ENCODE peak calls at places on chromosome 14, in seven cellular contexts. C is body of pancreas, N is SJSA1, U is left ventricle myocardium inferior, X is K562, S is uterus, P is Caco-2. A is an unnamed sample. For H3K9me3, the result is how much of the 10 kb centered on the place peaks cover.

GRCh38 chr14:86683525-86683924 is 1153.6 kb downstream of the FLRT2 start:
- DNase-seq in C (no peak), N (no peak), U (no peak), X (no peak), S (no peak), P (no peak), A (no peak)

GRCh38 chr14:35956376-35957000 is 130.3 kb downstream of the BRMS1L start:
- DNase-seq in C (no peak), N (no peak), U (no peak), X (no peak), S (no peak), P (no peak), A (no peak)

GRCh38 chr14:88829188-88829587 is 4.7 kb downstream of the TTC8 start:
- DNase-seq in C (no peak), N (no peak), U (no peak), X (no peak), S (no peak), P (no peak), A (no peak)

GRCh38 chr14:20247651-20248246 is 8.7 kb downstream of the OR11H4 start:
- DNase-seq in C (no peak), N (no peak), U (no peak), X (peak), S (no peak), P (no peak), A (no peak)

GRCh38 chr14:24300326-24300980 is 803 bp downstream of the NOP9 start:
- DNase-seq in C (no peak), N (no peak), U (no peak), X (no peak), S (no peak), P (no peak), A (no peak)

GRCh38 chr14:80906946-80907345 is 34.6 kb downstream of the CEP128 start:
- DNase-seq in C (no peak), N (no peak), U (no peak), X (no peak), S (no peak), P (no peak), A (no peak)

GRCh38 chr14:24296341-24297157 is 3.0 kb downstream of the DHRS1 start:
- DNase-seq in C (peak), N (peak), U (peak), X (peak), S (peak), P (peak), A (peak)

GRCh38 chr14:34693228-34693939 is 21.0 kb downstream of the CFL2 start:
- DNase-seq in C (peak), N (no peak), U (peak), X (peak), S (no peak), P (peak), A (peak)

GRCh38 chr14:92877757-92878431 is 45.1 kb upstream of the CHGA start:
- DNase-seq in C (peak), N (no peak), U (peak), X (no peak), S (peak), P (no peak), A (peak)

GRCh38 chr14:94965551-94966339 is 191.6 kb downstream of the DICER1 start:
- DNase-seq in C (no peak), N (no peak), U (no peak), X (no peak), S (no peak), P (no peak), A (no peak)

GRCh38 chr14:61461808-61462275 is 140.5 kb downstream of the PRKCH start:
- DNase-seq in C (no peak), N (no peak), U (no peak), X (peak), S (no peak), P (no peak), A (no peak)

GRCh38 chr14:94074534-94074933 is 6.5 kb downstream of the DDX24 start:
- DNase-seq in C (no peak), N (no peak), U (no peak), X (no peak), S (no peak), P (no peak), A (no peak)

GRCh38 chr14:34355584-34356266 is 106.3 kb downstream of the SPTSSA start:
- DNase-seq in C (no peak), N (peak), U (no peak), X (no peak), S (peak), P (no peak), A (no peak)

GRCh38 chr14:35046751-35047536 is 872 bp downstream of the FAM177A1 start:
- DNase-seq in C (peak), N (no peak), U (no peak), X (no peak), S (peak), P (peak), A (peak)

GRCh38 chr14:22928237-22929103 is 706 bp downstream of the PRMT5 start:
- DNase-seq in C (no peak), N (no peak), U (no peak), X (no peak), S (no peak), P (no peak), A (no peak)

GRCh38 chr14:24364841-24365240 is 3.1 kb upstream of the NFATC4 start:
- DNase-seq in C (no peak), N (no peak), U (no peak), X (no peak), S (no peak), P (no peak), A (no peak)

GRCh38 chr14:105087308-105087962 is 22.2 kb upstream of the GPR132 start:
- DNase-seq in C (peak), N (peak), U (peak), X (peak), S (peak), P (peak), A (peak)

GRCh38 chr14:24368562-24369252 is 723 bp downstream of the NFATC4 start:
- DNase-seq in C (peak), N (peak), U (peak), X (peak), S (peak), P (no peak), A (no peak)

GRCh38 chr14:81125536-81125935 is 95.2 kb downstream of the GTF2A1 start:
- DNase-seq in C (no peak), N (no peak), U (no peak), X (no peak), S (no peak), P (no peak), A (no peak)

GRCh38 chr14:80364274-80364673 is 153.0 kb upstream of the DIO2 start:
- DNase-seq in C (no peak), N (no peak), U (no peak), X (no peak), S (no peak), P (no peak), A (no peak)

GRCh38 chr14:105167303-105168092 is 1.1 kb downstream of the JAG2 start:
- DNase-seq in C (peak), N (no peak), U (no peak), X (peak), S (no peak), P (no peak), A (no peak)

GRCh38 chr14:45249847-45250575 is 3.0 kb downstream of the MIS18BP1 start:
- DNase-seq in C (peak), N (no peak), U (no peak), X (no peak), S (peak), P (no peak), A (no peak)

GRCh38 chr14:101065246-101065645 is 161.7 kb upstream of the RTL1 start:
- DNase-seq in C (no peak), N (no peak), U (no peak), X (no peak), S (peak), P (peak), A (no peak)

GRCh38 chr14:40221428-40221827 is 789.2 kb upstream of the FBXO33 start:
- DNase-seq in C (no peak), N (no peak), U (no peak), X (no peak), S (no peak), P (no peak), A (no peak)

GRCh38 chr14:41349289-41349910 is 257.3 kb upstream of the LRFN5 start:
- DNase-seq in C (no peak), N (no peak), U (no peak), X (no peak), S (no peak), P (no peak), A (no peak)

GRCh38 chr14:68789798-68790655 is 2.8 kb downstream of the ZFP36L1 start:
- DNase-seq in C (peak), N (no peak), U (no peak), X (no peak), S (peak), P (no peak), A (peak)

GRCh38 chr14:36217732-36218131 is 41.2 kb upstream of the PTCSC3 start:
- DNase-seq in C (no peak), N (no peak), U (no peak), X (no peak), S (no peak), P (no peak), A (no peak)

GRCh38 chr14:40386433-40386832 is 954.2 kb upstream of the FBXO33 start:
- DNase-seq in C (no peak), N (no peak), U (no peak), X (no peak), S (no peak), P (no peak), A (no peak)

GRCh38 chr14:75128596-75128990 is 1.7 kb upstream of the NEK9 start:
- DNase-seq in C (no peak), N (no peak), U (no peak), X (no peak), S (no peak), P (no peak), A (no peak)

GRCh38 chr14:36130186-36130585 is 46.3 kb downstream of the PTCSC3 start:
- DNase-seq in C (no peak), N (no peak), U (no peak), X (no peak), S (no peak), P (no peak), A (no peak)

GRCh38 chr14:105398044-105398725 is at the start of gene TEX22:
- DNase-seq in C (peak), N (peak), U (peak), X (peak), S (peak), P (peak), A (peak)

GRCh38 chr14:24443053-24443683 is 592 bp upstream of the SDR39U1 start:
- DNase-seq in C (no peak), N (no peak), U (no peak), X (no peak), S (no peak), P (no peak), A (no peak)

GRCh38 chr14:72894623-72895378 is 900 bp upstream of the DPF3 start:
- DNase-seq in C (peak), N (no peak), U (peak), X (peak), S (no peak), P (no peak), A (peak)

GRCh38 chr14:35750202-35750904 is 58.7 kb downstream of the RALGAPA1 start:
- DNase-seq in C (no peak), N (no peak), U (no peak), X (no peak), S (no peak), P (no peak), A (no peak)

GRCh38 chr14:104290058-104290667 is 151.8 kb downstream of the KIF26A start:
- DNase-seq in C (peak), N (no peak), U (peak), X (no peak), S (no peak), P (no peak), A (peak)

GRCh38 chr14:99574099-99574880 is 29.7 kb downstream of the CCDC85C start:
- DNase-seq in C (peak), N (peak), U (peak), X (no peak), S (peak), P (peak), A (peak)

GRCh38 chr14:91924871-91925726 is 22.4 kb downstream of the FBLN5 start:
- DNase-seq in C (no peak), N (no peak), U (no peak), X (no peak), S (no peak), P (no peak), A (no peak)

DNA sequence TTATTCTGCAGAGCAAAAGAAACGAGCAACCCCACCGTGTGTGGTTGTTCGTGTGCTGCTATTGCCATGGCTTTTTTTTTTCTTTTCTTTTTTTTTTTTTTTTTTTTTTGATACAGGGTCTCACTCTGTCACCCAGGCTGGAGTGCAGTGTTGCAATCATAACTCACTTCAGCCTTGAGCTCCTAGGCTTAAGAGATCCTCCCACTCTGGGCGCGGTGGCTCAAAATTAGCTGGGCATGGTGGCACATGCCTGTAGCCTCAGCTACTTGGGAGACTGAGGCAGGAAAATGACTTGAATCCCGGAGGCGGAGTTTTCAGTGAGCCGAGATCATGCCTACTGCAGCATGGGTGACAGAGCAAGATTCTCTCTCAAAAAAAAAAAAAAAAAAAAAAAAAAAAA is 144.2 kb downstream of the ESR2 start:
- DNase-seq in C (no peak), N (no peak), U (no peak), X (no peak), S (no peak), P (no peak), A (no peak)
- H3K4me3 ChIP-seq in C (no peak), N (no peak), U (no peak), X (no peak), S (no peak), P (no peak), A (no peak)

GRCh38 chr14:37830271-37830670 is 234.8 kb downstream of the TTC6 start:
- DNase-seq in C (no peak), N (no peak), U (no peak), X (no peak), S (no peak), P (no peak), A (no peak)

GRCh38 chr14:37834275-37834674 is 238.8 kb downstream of the TTC6 start:
- DNase-seq in C (no peak), N (no peak), U (no peak), X (no peak), S (no peak), P (no peak), A (no peak)
- H3K9me3 ChIP-seq in C (under half), N (under half), U (half or more), X (under half), S (under half), P (under half), A (under half)

GRCh38 chr14:103189481-103190470 is 66.5 kb downstream of the TNFAIP2 start:
- DNase-seq in C (no peak), N (no peak), U (no peak), X (no peak), S (peak), P (no peak), A (no peak)

GRCh38 chr14:103190731-103191130 is 67.5 kb downstream of the TNFAIP2 start:
- DNase-seq in C (no peak), N (no peak), U (no peak), X (no peak), S (no peak), P (no peak), A (no peak)

GRCh38 chr14:103187911-103188310 is 64.7 kb downstream of the TNFAIP2 start:
- DNase-seq in C (no peak), N (no peak), U (no peak), X (no peak), S (no peak), P (no peak), A (no peak)

GRCh38 chr14:103186894-103187586 is 63.8 kb downstream of the TNFAIP2 start:
- DNase-seq in C (peak), N (no peak), U (no peak), X (no peak), S (no peak), P (peak), A (peak)

DNA sequence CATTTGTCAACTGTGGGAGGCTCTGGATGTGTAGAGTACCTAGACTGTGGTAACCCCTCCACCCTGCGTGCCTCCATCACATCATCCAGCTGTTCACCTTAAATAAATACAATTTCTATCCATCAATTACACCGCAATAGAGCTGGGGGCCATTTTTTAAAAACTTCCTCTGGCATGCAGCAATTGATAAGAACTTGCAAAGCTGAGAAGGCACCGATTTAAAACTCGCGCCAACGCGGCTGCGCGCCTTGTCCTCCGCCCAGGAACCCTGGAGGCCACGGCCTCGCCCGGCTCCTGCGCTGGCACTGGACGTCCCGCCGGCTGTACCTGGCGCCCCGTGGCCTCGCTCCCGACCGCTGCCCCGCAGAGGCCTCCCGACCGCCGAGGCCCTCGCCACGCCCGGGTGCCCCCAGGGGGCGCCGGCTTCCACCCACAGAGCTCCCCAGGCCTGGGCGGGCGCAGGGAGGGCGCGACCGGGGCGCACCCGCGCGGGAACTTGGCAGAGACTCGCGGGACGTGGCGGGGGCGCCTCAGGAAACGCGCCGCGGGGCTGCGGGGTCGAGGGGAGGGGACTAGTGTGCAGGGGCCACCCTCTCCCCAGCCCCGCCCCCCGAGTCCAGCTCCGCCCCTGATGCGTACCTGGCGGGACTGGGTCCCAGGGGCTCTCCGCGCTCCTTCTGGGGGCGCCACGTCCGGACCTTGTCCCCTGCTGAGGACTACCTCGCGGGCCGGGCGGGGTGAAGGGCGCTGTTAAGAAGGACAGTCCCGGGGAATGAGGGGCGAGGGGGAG is 65.6 kb downstream of the TNFAIP2 start:
- DNase-seq in C (peak), N (no peak), U (peak), X (no peak), S (peak), P (no peak), A (no peak)
- H3K4me3 ChIP-seq in C (no peak), N (no peak), U (peak), X (no peak), S (peak), P (no peak), A (peak)

DNA sequence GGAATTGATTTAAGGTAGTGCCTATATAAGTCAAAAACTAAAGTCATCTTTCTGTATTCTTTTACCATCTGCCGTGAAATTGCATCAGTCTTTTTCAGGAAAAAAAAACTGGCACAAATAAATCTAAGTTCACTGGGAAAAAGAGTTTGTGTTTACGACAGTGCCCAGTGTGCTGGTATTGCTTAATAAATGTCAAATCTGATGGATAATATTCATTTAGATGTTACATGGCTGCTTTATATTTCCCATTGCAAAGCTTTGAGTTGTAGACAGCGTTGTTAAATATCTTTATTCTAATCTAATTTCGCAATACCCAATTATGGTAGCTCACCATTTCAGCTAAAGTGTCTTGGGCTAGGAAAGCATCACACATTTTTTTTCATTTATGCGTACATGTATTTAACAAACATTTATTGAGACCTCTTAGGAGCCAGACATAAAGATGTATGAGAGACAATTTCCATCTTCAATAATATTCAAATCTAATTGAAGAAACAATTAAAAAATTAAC is 1994.5 kb upstream of the FLRT2 start:
- DNase-seq in C (no peak), N (no peak), U (no peak), X (no peak), S (no peak), P (no peak), A (no peak)
- H3K9me3 ChIP-seq in C (under half), N (under half), U (under half), X (under half), S (under half), P (under half), A (under half)

DNA sequence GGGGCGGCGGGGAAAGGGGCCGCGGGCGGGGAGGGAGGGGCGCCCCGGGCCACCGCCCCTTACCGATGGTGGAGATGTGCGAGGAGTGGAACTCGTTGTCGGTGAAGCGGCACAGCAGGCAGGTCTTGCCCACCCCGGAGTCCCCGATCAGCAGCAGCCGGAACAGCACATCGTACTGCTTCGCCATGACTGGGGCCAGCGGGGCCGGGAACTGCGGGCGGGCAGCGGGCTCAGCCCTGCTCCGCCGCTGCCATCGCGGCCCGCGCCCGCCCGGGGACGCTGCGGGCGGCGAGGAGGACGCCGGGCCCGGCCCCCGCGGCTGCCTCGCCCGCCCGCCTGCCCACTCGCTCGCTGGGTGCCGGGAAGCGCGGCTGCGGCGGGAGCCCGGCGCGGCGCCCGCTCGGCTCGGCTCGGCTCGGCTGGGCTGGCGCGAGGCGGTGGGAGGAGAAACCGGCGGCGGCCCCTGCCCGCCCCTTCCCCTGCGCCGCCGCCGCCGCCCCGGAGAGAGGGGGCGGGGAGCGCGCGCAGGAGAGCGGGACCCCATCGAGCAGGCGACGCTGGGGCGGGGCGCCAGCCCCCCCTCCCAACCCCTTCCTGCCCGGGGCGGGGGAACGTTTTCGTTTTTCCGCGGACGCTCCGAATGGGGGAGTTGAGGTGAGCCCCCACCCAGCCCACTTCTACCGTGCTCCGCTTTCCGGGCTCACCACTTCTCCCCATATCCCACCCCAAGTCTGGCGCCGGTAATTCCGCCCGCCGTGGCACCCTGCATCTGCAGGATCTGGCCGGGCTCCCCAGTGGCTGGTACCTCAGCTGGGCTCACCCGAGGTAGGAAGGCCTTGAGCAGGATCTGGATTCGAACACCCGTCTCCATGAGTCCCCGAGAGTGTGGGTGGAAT is at the start of gene RAB15:
- DNase-seq in C (peak), N (no peak), U (peak), X (peak), S (no peak), P (no peak), A (no peak)
- H3K4me3 ChIP-seq in C (peak), N (peak), U (peak), X (peak), S (peak), P (peak), A (peak)